ENCODE peak calls at places on chromosomes 3 and 15, in four cellular contexts. Q is activated B cell treated with CpG ODN at 0.5 μM for 24 hours, A is NCI-H345, F is tibial artery. D is an unnamed sample.

GRCh38 chr3:114389156-114389555 is 95.3 kb downstream of the TIGIT start:
- DNase-seq in A (no peak), Q (no peak), F (no peak), D (no peak)

GRCh38 chr3:173221010-173221409 is 80.0 kb upstream of the SPATA16 start:
- DNase-seq in Q (no peak), F (no peak), A (no peak), D (no peak)

GRCh38 chr3:65689436-65689835 is 349.3 kb downstream of the MAGI1 start:
- DNase-seq in A (no peak), Q (no peak), F (no peak), D (no peak)

GRCh38 chr15:88303455-88303854 is 46.9 kb upstream of the NTRK3 start:
- DNase-seq in Q (no peak), A (no peak), F (no peak), D (no peak)

GRCh38 chr3:193774272-193774915 is 181.4 kb downstream of the OPA1 start:
- DNase-seq in A (no peak), F (no peak), Q (no peak), D (no peak)

GRCh38 chr3:24460974-24461373 is 33.7 kb downstream of the THRB start:
- DNase-seq in A (no peak), F (no peak), Q (no peak), D (no peak)

GRCh38 chr3:169657351-169658124 is 6.0 kb downstream of the MECOM start:
- DNase-seq in A (peak; percentile 61), F (no peak), Q (no peak), D (no peak)

GRCh38 chr15:54812383-54812782 is 384.4 kb downstream of the RSL24D1 start:
- DNase-seq in A (no peak), Q (no peak), F (no peak), D (no peak)